ENCODE peak calls at places on chromosomes 16 and 17, in five cellular contexts. N, S, T, D and F are unnamed samples.

GRCh38 chr16:20865420-20866126 is 34.6 kb downstream of the DCUN1D3 start:
- DNase-seq in N (no peak), S (no peak), T (no peak), D (no peak), F (no peak)

GRCh38 chr17:65595071-65595655 is 33.7 kb upstream of the AXIN2 start:
- DNase-seq in N (no peak), S (no peak), T (no peak), D (no peak), F (no peak)

GRCh38 chr16:3022697-3023414 is 886 bp downstream of the HCFC1R1 start:
- DNase-seq in N (no peak), S (no peak), T (no peak), D (no peak), F (peak)

GRCh38 chr17:50248255-50248654 is 26.0 kb upstream of the TMEM92 start:
- DNase-seq in N (no peak), S (no peak), T (no peak), D (no peak), F (no peak)

GRCh38 chr17:40541060-40541872 is 24.0 kb downstream of the CCR7 start:
- DNase-seq in N (no peak), S (no peak), T (no peak), D (no peak), F (no peak)

GRCh38 chr17:46770818-46771600 is 47.5 kb downstream of the WNT3 start:
- DNase-seq in N (peak), S (peak), T (no peak), D (peak), F (no peak)

GRCh38 chr17:50271173-50271750 is 3.0 kb upstream of the TMEM92 start:
- DNase-seq in N (no peak), S (no peak), T (no peak), D (no peak), F (no peak)

GRCh38 chr16:21599994-21600773 is 807 bp downstream of the METTL9 start:
- DNase-seq in N (no peak), S (no peak), T (no peak), D (no peak), F (no peak)

GRCh38 chr16:87144232-87144631 is 173.0 kb downstream of the C16orf95 start:
- DNase-seq in N (no peak), S (no peak), T (no peak), D (no peak), F (no peak)

GRCh38 chr16:47019563-47019962 is 46.1 kb upstream of the DNAJA2 start:
- DNase-seq in N (no peak), S (no peak), T (no peak), D (no peak), F (no peak)

GRCh38 chr17:79338142-79338541 is 263.5 kb downstream of the ENGASE start:
- DNase-seq in N (no peak), S (no peak), T (no peak), D (no peak), F (no peak)

GRCh38 chr17:4951486-4951885 is 567 bp downstream of the ENO3 start:
- DNase-seq in N (no peak), S (no peak), T (no peak), D (no peak), F (peak)

GRCh38 chr16:68921654-68922053 is 78.3 kb downstream of the TANGO6 start:
- DNase-seq in N (peak), S (peak), T (no peak), D (no peak), F (no peak)

GRCh38 chr17:33562792-33563191 is 269.7 kb upstream of the ASIC2 start:
- DNase-seq in N (no peak), S (no peak), T (no peak), D (no peak), F (no peak)

GRCh38 chr16:50449800-50450199 is 81.0 kb upstream of the BRD7 start:
- DNase-seq in N (no peak), S (no peak), T (no peak), D (no peak), F (no peak)

GRCh38 chr17:31132977-31133376 is 38.2 kb downstream of the NF1 start:
- DNase-seq in N (no peak), S (no peak), T (no peak), D (no peak), F (no peak)

GRCh38 chr16:62939687-62940086 is 903.4 kb upstream of the CDH8 start:
- DNase-seq in N (no peak), S (no peak), T (no peak), D (no peak), F (no peak)

GRCh38 chr16:66146689-66147330 is 219.7 kb upstream of the CDH5 start:
- DNase-seq in N (no peak), S (no peak), T (no peak), D (no peak), F (no peak)

GRCh38 chr17:35788504-35788998 is 6.9 kb downstream of the MMP28 start:
- DNase-seq in N (no peak), S (no peak), T (no peak), D (no peak), F (no peak)

GRCh38 chr17:75828051-75828400 is 16.2 kb downstream of the UNC13D start:
- DNase-seq in N (no peak), S (no peak), T (no peak), D (no peak), F (no peak)
- H3K4me3 ChIP-seq in N (no peak), S (no peak), T (peak), D (no peak), F (peak)

GRCh38 chr17:41618341-41619161 is 5.8 kb downstream of the KRT17 start:
- DNase-seq in N (no peak), S (no peak), T (no peak), D (no peak), F (no peak)

GRCh38 chr17:41619162-41619933 is 5.0 kb downstream of the KRT17 start:
- DNase-seq in N (no peak), S (no peak), T (no peak), D (no peak), F (no peak)

GRCh38 chr17:41615454-41615853 is 2.9 kb upstream of the KRT16 start:
- DNase-seq in N (no peak), S (no peak), T (no peak), D (no peak), F (no peak)

GRCh38 chr17:41617136-41617535 is 4.6 kb upstream of the KRT16 start:
- DNase-seq in N (no peak), S (no peak), T (no peak), D (no peak), F (no peak)

DNA sequence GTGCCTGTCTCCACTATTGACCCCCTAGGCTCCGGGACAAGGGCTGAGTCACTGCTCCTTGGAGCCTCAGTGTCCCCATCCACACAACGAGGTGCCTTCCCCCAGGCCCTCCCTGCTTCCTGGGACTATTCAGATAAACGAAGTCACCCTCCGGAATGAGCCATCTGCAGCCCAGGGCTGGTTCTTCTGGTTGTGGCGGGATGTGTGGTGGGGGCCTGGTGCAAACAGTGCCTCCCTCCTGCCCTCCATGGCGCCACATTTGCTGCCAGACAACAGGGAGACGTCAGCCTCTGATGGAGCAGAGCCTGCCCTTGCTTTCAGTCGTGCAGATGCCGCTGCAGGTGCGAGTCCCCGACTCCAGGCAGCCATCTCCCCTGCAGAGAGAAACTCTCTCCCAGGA is 5.1 kb upstream of the KRT16 start:
- DNase-seq in N (no peak), S (no peak), T (no peak), D (no peak), F (no peak)
- TF ChIP-seq POLR2A in N (no peak), S (no peak), T (no peak), D (no peak), F (no peak)

GRCh38 chr17:44826123-44826790 is 3.8 kb downstream of the GJC1 start:
- DNase-seq in N (no peak), S (no peak), T (no peak), D (no peak), F (no peak)

GRCh38 chr17:44828919-44829557 is 1.0 kb downstream of the GJC1 start:
- DNase-seq in N (no peak), S (no peak), T (no peak), D (no peak), F (no peak)

GRCh38 chr17:44829558-44830358 is at the start of gene GJC1:
- DNase-seq in N (peak), S (no peak), T (no peak), D (no peak), F (no peak)

GRCh38 chr17:44830359-44831269 is 527 bp upstream of the GJC1 start:
- DNase-seq in N (peak), S (peak), T (no peak), D (no peak), F (no peak)

DNA sequence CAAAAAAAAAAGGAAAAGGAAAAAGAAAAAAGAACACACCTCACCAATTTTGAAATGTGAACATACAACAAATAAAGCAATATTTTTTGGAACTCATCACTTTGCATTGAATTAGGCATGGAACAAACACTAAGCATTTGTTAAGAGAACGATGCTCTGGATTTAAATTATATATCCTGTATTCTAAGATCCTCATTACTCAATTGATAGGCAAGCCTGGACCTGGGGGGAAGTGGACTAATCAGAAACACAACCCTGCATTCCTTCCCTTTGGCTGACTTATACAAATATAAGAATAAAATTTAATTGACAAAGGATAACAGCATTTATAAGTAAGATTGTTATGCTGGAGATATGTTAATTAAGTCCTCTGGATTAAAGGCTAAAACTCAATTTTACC is 2.2 kb downstream of the GJC1 start:
- DNase-seq in N (no peak), S (no peak), T (no peak), D (no peak), F (no peak)
- H3K4me3 ChIP-seq in N (peak), S (no peak), T (no peak), D (no peak), F (no peak)

GRCh38 chr16:56547949-56548567 is 16.8 kb upstream of the MT4 start:
- DNase-seq in N (no peak), S (no peak), T (no peak), D (peak), F (no peak)

GRCh38 chr16:56547120-56547948 is 17.5 kb upstream of the MT4 start:
- DNase-seq in N (no peak), S (no peak), T (no peak), D (peak), F (no peak)

GRCh38 chr16:56549744-56550385 is 15.0 kb upstream of the MT4 start:
- DNase-seq in N (no peak), S (no peak), T (no peak), D (no peak), F (no peak)

GRCh38 chr16:56554441-56554840 is 10.4 kb upstream of the MT4 start:
- DNase-seq in N (no peak), S (no peak), T (no peak), D (no peak), F (no peak)

DNA sequence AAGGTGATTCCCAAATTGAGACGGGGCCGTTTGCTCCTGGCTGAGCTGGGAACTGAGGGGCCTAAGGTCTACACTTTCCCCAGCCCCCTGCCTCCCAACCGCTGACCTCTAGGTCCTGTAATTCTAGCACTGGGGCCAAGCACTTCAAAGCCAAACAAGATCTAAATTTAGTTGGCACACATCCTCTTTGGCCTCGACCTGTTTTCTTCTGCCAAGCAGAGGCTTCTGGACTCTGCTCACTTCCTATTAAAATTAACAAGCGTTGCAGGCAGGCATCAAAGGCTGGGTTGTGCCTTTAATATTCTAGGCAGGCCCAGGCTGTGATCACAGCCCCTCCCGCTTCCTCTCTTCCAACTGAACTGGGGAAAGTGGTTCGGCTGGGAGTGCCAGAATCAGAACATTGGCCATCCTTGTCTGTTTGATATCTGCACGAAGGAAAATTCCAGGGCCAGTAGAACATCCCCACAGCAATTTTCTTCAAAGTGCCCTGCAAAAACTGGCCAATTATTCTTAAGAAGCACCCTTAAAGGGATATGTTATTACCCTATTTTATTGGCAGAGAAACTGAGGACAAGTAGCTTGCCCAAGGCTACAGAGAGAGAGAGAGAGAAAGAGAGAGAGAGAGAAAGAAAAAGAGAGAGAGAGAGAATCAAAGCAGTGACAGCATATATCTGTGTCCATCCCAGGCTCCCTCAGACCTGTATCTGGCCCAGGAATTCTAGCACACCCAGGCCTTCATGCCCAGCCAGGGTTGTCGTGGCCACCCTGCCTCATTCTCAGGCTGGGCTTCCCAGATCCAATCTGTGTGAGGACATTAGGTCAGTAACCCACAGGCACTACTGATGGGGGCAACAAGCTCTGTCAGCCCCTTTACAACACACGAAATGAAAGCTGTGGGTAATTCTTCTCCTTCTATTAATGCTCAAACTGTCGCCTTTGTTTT is 12.8 kb upstream of the MT4 start:
- DNase-seq in N (peak), S (peak), T (no peak), D (peak), F (no peak)
- TF ChIP-seq POLR2A in N (no peak), S (no peak), T (no peak), D (no peak), F (no peak)

GRCh38 chr16:57630402-57630787 is 2.0 kb downstream of the ADGRG1 start:
- DNase-seq in N (no peak), S (no peak), T (no peak), D (no peak), F (no peak)
- H3K4me3 ChIP-seq in N (no peak), S (no peak), T (peak), D (no peak), F (peak)